ENCODE peak calls at places on chromosomes 7 and 10, in ten cellular contexts. Y, A, Z, J, M, L, T, B, H and W are unnamed samples.

GRCh38 chr10:75932921-75933320 is 501.5 kb downstream of the LRMDA start:
- DNase-seq in Y (no peak), H (no peak), L (no peak), T (no peak), A (no peak), M (no peak), J (no peak), Z (no peak), B (no peak), W (no peak)

GRCh38 chr10:122462533-122463465 is 1.4 kb downstream of the HTRA1 start:
- DNase-seq in B (peak; percentile 58), L (peak; percentile 39), H (no peak), Z (peak; percentile 71), Y (no peak), T (peak; percentile 90), M (peak; percentile 65), A (peak; percentile 43), J (peak; percentile 88), W (no peak)

GRCh38 chr10:119412244-119412750 is 130.2 kb downstream of the RGS10 start:
- DNase-seq in Y (no peak), A (peak; percentile 61), T (no peak), L (peak; percentile 44), M (peak; percentile 91), Z (peak; percentile 85), B (peak; percentile 50), H (peak; percentile 84), J (peak; percentile 92), W (no peak)

GRCh38 chr7:106059556-106059955 is 52.6 kb downstream of the SYPL1 start:
- DNase-seq in J (no peak), B (no peak), M (no peak), T (no peak), H (no peak), L (no peak), Z (no peak), Y (no peak), A (no peak), W (no peak)

GRCh38 chr10:101770331-101771215 is 5.3 kb downstream of the FGF8 start:
- DNase-seq in H (no peak), M (peak; percentile 84), T (peak; percentile 54), J (peak; percentile 46), B (no peak), L (no peak), Z (no peak), Y (no peak), A (no peak), W (no peak)

GRCh38 chr10:22427890-22428571 is 82.7 kb downstream of the SPAG6 start:
- DNase-seq in T (no peak), J (no peak), A (no peak), Z (no peak), H (no peak), M (no peak), Y (peak; percentile 92), B (peak; percentile 77), L (no peak), W (peak; percentile 21)

GRCh38 chr7:5370454-5371353 is 52.9 kb downstream of the TNRC18 start:
- DNase-seq in H (no peak), M (peak; percentile 83), J (peak; percentile 61), B (no peak), T (no peak), A (no peak), Y (no peak), L (no peak), Z (no peak), W (no peak)

GRCh38 chr10:91345716-91346115 is 64.4 kb upstream of the HECTD2 start:
- DNase-seq in J (no peak), H (no peak), T (no peak), Z (no peak), A (no peak), L (no peak), M (no peak), B (no peak), Y (no peak), W (no peak)

GRCh38 chr10:87896216-87896615 is 32.8 kb downstream of the PTEN start:
- DNase-seq in Y (no peak), M (no peak), Z (no peak), L (no peak), B (no peak), J (no peak), T (no peak), H (no peak), A (no peak), W (no peak)

GRCh38 chr7:54839538-54840213 is 80.7 kb upstream of the SEC61G start:
- DNase-seq in T (peak; percentile 87), Z (peak; percentile 50), Y (peak; percentile 51), B (peak; percentile 43), H (peak; percentile 80), M (peak; percentile 84), L (peak; percentile 55), J (peak; percentile 76), A (peak; percentile 76), W (peak; percentile 92)

GRCh38 chr7:47534322-47535032 is 47.4 kb downstream of the TNS3 start:
- DNase-seq in B (no peak), M (no peak), Y (no peak), J (no peak), H (peak; percentile 14), A (no peak), T (no peak), Z (no peak), L (no peak), W (peak; percentile 64)

GRCh38 chr10:96636546-96636945 is 49.7 kb upstream of the TM9SF3 start:
- DNase-seq in A (no peak), H (no peak), J (no peak), L (no peak), T (no peak), Z (no peak), Y (no peak), B (no peak), M (no peak), W (no peak)

GRCh38 chr7:30430777-30431176 is 47.8 kb downstream of the NOD1 start:
- DNase-seq in Y (no peak), B (no peak), H (no peak), Z (no peak), A (no peak), T (no peak), J (peak; percentile 50), M (no peak), L (no peak), W (no peak)

GRCh38 chr7:103912906-103913610 is 76.4 kb downstream of the RELN start:
- DNase-seq in Y (no peak), M (no peak), B (no peak), Z (no peak), A (no peak), H (no peak), L (no peak), T (no peak), J (no peak), W (no peak)

GRCh38 chr7:122919643-122920181 is 33.5 kb upstream of the CADPS2 start:
- DNase-seq in T (no peak), A (no peak), Y (no peak), J (no peak), H (no peak), L (peak; percentile 7), B (no peak), M (no peak), Z (no peak), W (no peak)

GRCh38 chr10:91555455-91555854 is 77.4 kb downstream of the PPP1R3C start:
- DNase-seq in L (no peak), Z (no peak), T (no peak), M (no peak), J (no peak), Y (no peak), B (no peak), A (no peak), H (no peak), W (no peak)

DNA sequence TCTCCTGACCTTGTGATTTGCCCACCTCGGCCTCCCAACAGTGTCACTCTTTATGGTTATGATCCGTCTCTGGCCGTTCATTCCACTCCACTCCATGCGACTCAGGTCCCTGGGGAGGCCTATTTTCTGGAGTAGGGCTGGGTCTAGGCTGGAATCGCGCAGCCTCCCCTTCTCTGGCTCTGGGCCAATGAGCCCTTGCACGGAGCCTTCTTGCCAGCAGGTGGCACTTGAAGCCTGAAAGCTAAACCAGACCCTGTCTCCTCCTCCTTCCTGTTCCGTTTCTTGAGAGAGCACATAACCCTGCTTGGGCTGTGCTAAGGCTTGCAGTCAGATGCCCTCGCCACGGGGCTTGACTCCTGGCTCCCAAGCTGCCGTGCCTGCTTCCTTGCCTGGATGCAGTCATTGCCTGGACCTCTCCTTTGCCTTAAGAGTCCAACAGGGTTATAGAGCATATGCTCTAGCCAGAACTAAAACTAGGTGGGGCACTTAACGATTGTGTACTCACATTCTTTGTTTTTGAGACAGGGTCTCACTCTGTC is 9.6 kb upstream of the DNAJB12 start:
- DNase-seq in J (peak; percentile 94), T (peak; percentile 91), Y (peak; percentile 82), M (peak; percentile 44), H (peak; percentile 94), A (peak; percentile 81), B (peak; percentile 87), L (peak; percentile 91), Z (peak; percentile 89), W (peak; percentile 88)
- TF ChIP-seq POLR2A in J (no peak), T (no peak), Y (no peak), M (no peak), H (no peak), A (no peak), B (peak; percentile 74), L (no peak), Z (peak; percentile 46), W (no peak)

GRCh38 chr7:2241580-2242540 is at the start of the genes MRM2 and NUDT1:
- DNase-seq in H (peak; percentile 94), M (peak; percentile 97), T (peak; percentile 89), B (peak; percentile 65), Y (peak; percentile 56), J (peak; percentile 90), L (peak; percentile 85), A (peak; percentile 75), Z (peak; percentile 83), W (peak; percentile 98)
- TF ChIP-seq POLR2A in H (peak; percentile 41), M (no peak), T (no peak), B (peak; percentile 79), Y (peak; percentile 95), J (peak; percentile 18), L (no peak), A (peak; percentile 39), Z (peak; percentile 32), W (peak; percentile 98)

GRCh38 chr10:18658992-18659783 is at the start of gene ARL5B:
- DNase-seq in T (peak; percentile 99), L (peak; percentile 99), H (peak; percentile 99), J (peak; percentile 99), Y (peak; percentile 94), A (peak; percentile 97), B (peak; percentile 98), M (peak; percentile 97), Z (peak; percentile 97), W (peak; percentile 70)
- TF ChIP-seq POLR2A in T (no peak), L (peak; percentile 85), H (peak; percentile 63), J (peak; percentile 45), Y (peak; percentile 61), A (peak; percentile 88), B (peak; percentile 89), M (peak; percentile 51), Z (peak; percentile 72), W (peak; percentile 42)

GRCh38 chr10:73874267-73875138 is at the start of gene CAMK2G:
- DNase-seq in B (peak; percentile 71), A (peak; percentile 86), T (peak; percentile 91), Z (peak; percentile 82), J (peak; percentile 95), L (peak; percentile 87), Y (no peak), H (peak; percentile 98), M (peak; percentile 94), W (peak; percentile 98)
- TF ChIP-seq POLR2A in B (peak; percentile 65), A (peak; percentile 37), T (no peak), Z (no peak), J (peak; percentile 44), L (peak; percentile 45), Y (no peak), H (peak; percentile 11), M (no peak), W (peak; percentile 80)

GRCh38 chr10:93630609-93631320 is 18.4 kb downstream of the PDE6C start:
- DNase-seq in T (no peak), L (no peak), M (no peak), J (no peak), B (no peak), Z (no peak), H (no peak), Y (no peak), A (no peak), W (no peak)
- TF ChIP-seq POLR2A in T (no peak), L (no peak), M (no peak), J (no peak), B (no peak), Z (no peak), H (no peak), Y (no peak), A (no peak), W (no peak)